ENCODE peak calls at places on chromosomes 7 and 10, in ten cellular contexts. One of them, this sample, is unnamed.

GRCh38 chr10:110834622-110835219 is 37.0 kb upstream of the PDCD4 start:
- DNase-seq in activated naive CD4-positive, alpha-beta T cell treated with anti-CD3 and anti-CD28 coated beads for 36 hours: peak; percentile 58
- DNase-seq in A549: no peak
- DNase-seq in B cell: no peak
- DNase-seq in putamen: no peak
- DNase-seq in activated T-cell treated with anti-CD3 and anti-CD28 coated beads, Interleukin-2, amount 50 U/mL, for 72 hours: no peak
- DNase-seq in ovary: peak; percentile 75
- DNase-seq in trophoblast cell: no peak
- DNase-seq in endothelial cell: no peak
- DNase-seq in brain microvascular endothelial cell: no peak
- DNase-seq in this sample: no peak

GRCh38 chr10:533611-534566 is 155.6 kb downstream of the DIP2C start:
- DNase-seq in brain microvascular endothelial cell: no peak
- DNase-seq in putamen: no peak
- DNase-seq in ovary: no peak
- DNase-seq in trophoblast cell: no peak
- DNase-seq in A549: no peak
- DNase-seq in activated T-cell treated with anti-CD3 and anti-CD28 coated beads, Interleukin-2, amount 50 U/mL, for 72 hours: no peak
- DNase-seq in endothelial cell: no peak
- DNase-seq in B cell: no peak
- DNase-seq in activated naive CD4-positive, alpha-beta T cell treated with anti-CD3 and anti-CD28 coated beads for 36 hours: no peak
- DNase-seq in this sample: no peak

GRCh38 chr10:48431871-48432270 is 125.4 kb downstream of the MAPK8 start:
- DNase-seq in B cell: no peak
- DNase-seq in A549: no peak
- DNase-seq in putamen: no peak
- DNase-seq in brain microvascular endothelial cell: no peak
- DNase-seq in trophoblast cell: no peak
- DNase-seq in activated T-cell treated with anti-CD3 and anti-CD28 coated beads, Interleukin-2, amount 50 U/mL, for 72 hours: no peak
- DNase-seq in ovary: no peak
- DNase-seq in activated naive CD4-positive, alpha-beta T cell treated with anti-CD3 and anti-CD28 coated beads for 36 hours: no peak
- DNase-seq in endothelial cell: no peak
- DNase-seq in this sample: no peak

GRCh38 chr10:105803206-105803605 is 1162.1 kb downstream of the SORCS3 start:
- DNase-seq in activated T-cell treated with anti-CD3 and anti-CD28 coated beads, Interleukin-2, amount 50 U/mL, for 72 hours: no peak
- DNase-seq in A549: no peak
- DNase-seq in trophoblast cell: no peak
- DNase-seq in putamen: no peak
- DNase-seq in endothelial cell: no peak
- DNase-seq in B cell: no peak
- DNase-seq in brain microvascular endothelial cell: no peak
- DNase-seq in ovary: no peak
- DNase-seq in activated naive CD4-positive, alpha-beta T cell treated with anti-CD3 and anti-CD28 coated beads for 36 hours: no peak
- DNase-seq in this sample: no peak

GRCh38 chr7:42843209-42843800 is 68.6 kb downstream of the C7orf25 start:
- DNase-seq in activated naive CD4-positive, alpha-beta T cell treated with anti-CD3 and anti-CD28 coated beads for 36 hours: peak; percentile 45
- DNase-seq in activated T-cell treated with anti-CD3 and anti-CD28 coated beads, Interleukin-2, amount 50 U/mL, for 72 hours: peak; percentile 10
- DNase-seq in endothelial cell: peak; percentile 53
- DNase-seq in A549: peak; percentile 36
- DNase-seq in putamen: peak; percentile 33
- DNase-seq in trophoblast cell: no peak
- DNase-seq in brain microvascular endothelial cell: peak; percentile 44
- DNase-seq in ovary: peak; percentile 50
- DNase-seq in B cell: no peak
- DNase-seq in this sample: no peak

GRCh38 chr7:48049850-48050249 is 14.5 kb downstream of the C7orf57 start:
- DNase-seq in activated T-cell treated with anti-CD3 and anti-CD28 coated beads, Interleukin-2, amount 50 U/mL, for 72 hours: no peak
- DNase-seq in ovary: no peak
- DNase-seq in activated naive CD4-positive, alpha-beta T cell treated with anti-CD3 and anti-CD28 coated beads for 36 hours: no peak
- DNase-seq in trophoblast cell: no peak
- DNase-seq in B cell: no peak
- DNase-seq in brain microvascular endothelial cell: no peak
- DNase-seq in A549: no peak
- DNase-seq in endothelial cell: no peak
- DNase-seq in putamen: no peak
- DNase-seq in this sample: no peak

GRCh38 chr7:40230086-40230485 is 95.3 kb downstream of the SUGCT start:
- DNase-seq in brain microvascular endothelial cell: peak; percentile 72
- DNase-seq in trophoblast cell: peak; percentile 42
- DNase-seq in ovary: no peak
- DNase-seq in activated naive CD4-positive, alpha-beta T cell treated with anti-CD3 and anti-CD28 coated beads for 36 hours: no peak
- DNase-seq in A549: no peak
- DNase-seq in B cell: no peak
- DNase-seq in putamen: no peak
- DNase-seq in endothelial cell: no peak
- DNase-seq in activated T-cell treated with anti-CD3 and anti-CD28 coated beads, Interleukin-2, amount 50 U/mL, for 72 hours: no peak
- DNase-seq in this sample: no peak

GRCh38 chr10:104391150-104391968 is 37.7 kb downstream of the CFAP58 start:
- DNase-seq in ovary: no peak
- DNase-seq in activated T-cell treated with anti-CD3 and anti-CD28 coated beads, Interleukin-2, amount 50 U/mL, for 72 hours: peak; percentile 21
- DNase-seq in B cell: no peak
- DNase-seq in A549: no peak
- DNase-seq in putamen: no peak
- DNase-seq in trophoblast cell: peak; percentile 66
- DNase-seq in brain microvascular endothelial cell: no peak
- DNase-seq in endothelial cell: no peak
- DNase-seq in activated naive CD4-positive, alpha-beta T cell treated with anti-CD3 and anti-CD28 coated beads for 36 hours: no peak
- DNase-seq in this sample: no peak